ENCODE peak calls at places on chromosomes 7 and 10, in four cellular contexts. O is breast epithelium, N is Peyer's patch, J is heart left ventricle. E is an unnamed sample.

GRCh38 chr10:129690248-129691070 is 223.4 kb downstream of the MGMT start:
- DNase-seq in O (no peak), N (no peak), J (no peak), E (no peak)

GRCh38 chr7:84251183-84251845 is 56.7 kb upstream of the SEMA3A start:
- DNase-seq in O (no peak), N (no peak), J (no peak), E (no peak)

GRCh38 chr7:40827217-40828085 is 692.6 kb downstream of the SUGCT start:
- DNase-seq in O (no peak), N (no peak), J (no peak), E (no peak)

GRCh38 chr7:2445047-2445446 is 31.2 kb downstream of the GRIFIN start:
- DNase-seq in O (no peak), N (no peak), J (no peak), E (no peak)

GRCh38 chr7:135291809-135292253 is 58.2 kb downstream of the STRA8 start:
- DNase-seq in O (no peak), N (no peak), J (no peak), E (no peak)

GRCh38 chr7:141220263-141220662 is 146.4 kb downstream of the TMEM178B start:
- DNase-seq in O (no peak), N (no peak), J (no peak), E (no peak)

GRCh38 chr7:131431289-131431688 is 103.6 kb downstream of the MKLN1 start:
- DNase-seq in O (no peak), N (no peak), J (peak), E (peak)

GRCh38 chr7:11216276-11216675 is 242.6 kb downstream of the PHF14 start:
- DNase-seq in O (no peak), N (no peak), J (no peak), E (no peak)

GRCh38 chr7:75994388-75995051 is at the start of gene TMEM120A:
- DNase-seq in O (peak), N (peak), J (peak), E (peak)
- TF ChIP-seq POLR2A in O (peak), N (peak), J (peak), E (peak)

DNA sequence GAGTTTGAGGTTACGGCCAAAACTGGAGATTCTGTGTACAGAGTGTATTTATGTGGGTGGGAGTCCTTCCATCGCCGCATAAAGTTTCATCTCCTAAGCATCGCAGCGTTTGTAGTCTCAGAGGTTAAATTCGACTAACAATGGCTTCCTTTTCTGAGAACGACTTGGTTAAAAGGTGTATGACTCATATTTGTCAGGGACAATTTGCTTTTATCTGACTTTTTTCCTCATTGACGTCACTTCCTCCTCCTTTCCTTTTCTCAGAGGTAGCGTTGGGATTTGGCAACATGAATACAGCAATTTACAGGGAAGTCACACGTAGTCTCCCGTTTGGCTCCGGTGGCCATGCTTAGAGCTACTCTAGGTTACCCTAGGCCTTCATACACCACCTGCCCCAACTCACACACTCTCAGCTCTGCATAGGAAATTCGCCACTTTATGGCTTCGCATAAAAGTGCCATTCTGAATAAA is 37.6 kb upstream of the TCF7L2 start:
- DNase-seq in O (no peak), N (no peak), J (no peak), E (no peak)
- H3K27ac ChIP-seq in O (no peak), N (no peak), J (no peak), E (no peak)

GRCh38 chr10:114996542-114996941 is 58.5 kb downstream of the TRUB1 start:
- DNase-seq in O (no peak), N (no peak), J (no peak), E (no peak)

GRCh38 chr10:115004236-115004862 is 66.4 kb downstream of the TRUB1 start:
- DNase-seq in O (no peak), N (no peak), J (no peak), E (no peak)

GRCh38 chr10:114998993-114999392 is 61.0 kb downstream of the TRUB1 start:
- DNase-seq in O (no peak), N (no peak), J (no peak), E (no peak)

GRCh38 chr10:115005771-115006170 is 67.8 kb downstream of the TRUB1 start:
- DNase-seq in O (no peak), N (no peak), J (no peak), E (no peak)

GRCh38 chr10:115001506-115002381 is 63.7 kb downstream of the TRUB1 start:
- DNase-seq in O (no peak), N (peak), J (no peak), E (no peak)
- TF ChIP-seq POLR2A in O (no peak), N (no peak), J (no peak), E (no peak)

GRCh38 chr7:101795461-101795860 is 22.0 kb upstream of the CUX1 start:
- DNase-seq in O (peak), N (no peak), J (no peak), E (no peak)
- H3K27ac ChIP-seq in O (no peak), N (no peak), J (no peak), E (no peak)

GRCh38 chr7:22121702-22122474 is 176.2 kb upstream of the CDCA7L start:
- DNase-seq in O (no peak), N (no peak), J (peak), E (no peak)
- TF ChIP-seq POLR2A in O (no peak), N (no peak), J (no peak), E (no peak)

GRCh38 chr10:23449677-23450220 is 10.9 kb downstream of the OTUD1 start:
- DNase-seq in O (no peak), N (no peak), J (no peak), E (no peak)
- H3K27ac ChIP-seq in O (no peak), N (no peak), J (no peak), E (peak)

E was measured in gastrocnemius medialis.